ENCODE peak calls at places on chromosome 19, in seven cellular contexts. N, F, P, H, E, S and K are unnamed samples.

GRCh38 chr19:56076413-56076998 is 44.6 kb downstream of the ZNF787 start:
- DNase-seq in E (peak; percentile 28), S (peak; percentile 81), F (peak; percentile 77), P (peak; percentile 62), N (peak; percentile 73), H (peak; percentile 35), K (peak; percentile 61)

GRCh38 chr19:5080030-5080644 is 111.2 kb downstream of the KDM4B start:
- DNase-seq in F (no peak), E (no peak), P (no peak), H (no peak), S (no peak), N (no peak), K (no peak)

GRCh38 chr19:29622191-29623070 is 16.3 kb downstream of the POP4 start:
- DNase-seq in E (no peak), P (peak; percentile 70), S (peak; percentile 12), F (no peak), N (no peak), H (peak; percentile 34), K (no peak)

GRCh38 chr19:23539499-23539898 is 144.2 kb upstream of the ZNF91 start:
- DNase-seq in F (no peak), S (no peak), E (no peak), H (no peak), P (no peak), N (no peak), K (no peak)

GRCh38 chr19:42367929-42368328 is 22.2 kb downstream of the CNFN start:
- DNase-seq in P (no peak), S (no peak), E (no peak), N (no peak), H (no peak), F (no peak), K (no peak)

GRCh38 chr19:4337906-4338440 is 654 bp downstream of the STAP2 start:
- DNase-seq in N (peak; percentile 80), E (no peak), F (peak; percentile 51), P (peak; percentile 42), H (no peak), S (peak; percentile 15), K (no peak)

GRCh38 chr19:45629704-45630103 is 9.5 kb downstream of the EML2 start:
- DNase-seq in P (no peak), E (no peak), H (no peak), S (no peak), F (no peak), N (no peak), K (no peak)

GRCh38 chr19:45071969-45072790 is 4.1 kb downstream of the ZNF296 start:
- DNase-seq in S (no peak), E (no peak), N (no peak), H (no peak), P (no peak), F (no peak), K (peak; percentile 74)

GRCh38 chr19:2795827-2796658 is 10.7 kb downstream of the THOP1 start:
- DNase-seq in H (no peak), P (no peak), N (no peak), F (no peak), E (no peak), S (no peak), K (no peak)

GRCh38 chr19:45171211-45171623 is 6.8 kb downstream of the TRAPPC6A start:
- DNase-seq in E (no peak), S (no peak), H (no peak), N (peak; percentile 3), F (no peak), P (no peak), K (no peak)

GRCh38 chr19:34904521-34904845 is 22.2 kb upstream of the ZNF30 start:
- DNase-seq in F (peak; percentile 74), S (no peak), E (no peak), P (no peak), H (no peak), N (no peak), K (no peak)

GRCh38 chr19:48746738-48747575 is at the start of gene IZUMO1:
- DNase-seq in P (peak; percentile 91), F (peak; percentile 97), N (peak; percentile 91), E (peak; percentile 59), S (no peak), H (peak; percentile 23), K (peak; percentile 77)

GRCh38 chr19:32642771-32643170 is 32.2 kb downstream of the ANKRD27 start:
- DNase-seq in N (no peak), E (no peak), F (no peak), P (no peak), S (no peak), H (no peak), K (no peak)

GRCh38 chr19:41415154-41415571 is 12.0 kb downstream of the B3GNT8 start:
- DNase-seq in E (no peak), P (no peak), H (no peak), S (no peak), F (no peak), N (no peak), K (no peak)

GRCh38 chr19:6417713-6418561 is 6.7 kb downstream of the KHSRP start:
- DNase-seq in P (peak; percentile 66), E (no peak), H (no peak), F (peak; percentile 48), N (no peak), S (peak; percentile 29), K (no peak)

GRCh38 chr19:55147408-55148251 is 1.4 kb downstream of the TNNT1 start:
- DNase-seq in P (peak; percentile 83), E (no peak), N (no peak), S (peak; percentile 15), H (no peak), F (peak; percentile 65), K (no peak)

GRCh38 chr19:5580116-5580515 is 12.4 kb upstream of the TINCR start:
- DNase-seq in E (no peak), F (no peak), S (no peak), H (no peak), P (no peak), N (no peak), K (no peak)

GRCh38 chr19:7356899-7357627 is 8.3 kb downstream of the ARHGEF18 start:
- DNase-seq in F (no peak), P (no peak), S (no peak), E (no peak), H (no peak), N (no peak), K (no peak)

GRCh38 chr19:50046649-50047503 is 21.1 kb downstream of the ZNF473 start:
- DNase-seq in E (peak; percentile 27), P (no peak), N (no peak), F (peak; percentile 87), S (peak; percentile 34), H (no peak), K (peak; percentile 74)

GRCh38 chr19:4678881-4679379 is 8.8 kb upstream of the MYDGF start:
- DNase-seq in S (peak; percentile 31), F (peak; percentile 98), N (no peak), E (peak; percentile 51), P (peak; percentile 82), H (no peak), K (peak; percentile 19)

GRCh38 chr19:46271488-46272197 is 25.2 kb upstream of the HIF3A start:
- DNase-seq in P (no peak), N (peak; percentile 58), F (no peak), H (no peak), S (peak; percentile 77), E (no peak), K (no peak)

GRCh38 chr19:10431254-10431942 is 11.1 kb downstream of the PDE4A start:
- DNase-seq in P (no peak), H (no peak), S (peak; percentile 37), N (no peak), E (no peak), F (peak; percentile 49), K (no peak)
- TF ChIP-seq CTCF in P (no peak), H (no peak), S (no peak), N (no peak), E (no peak), F (no peak), K (no peak)

GRCh38 chr19:39180749-39181148 is 16.0 kb upstream of the NCCRP1 start:
- DNase-seq in S (no peak), E (no peak), P (no peak), F (no peak), H (no peak), N (no peak), K (no peak)

GRCh38 chr19:39181500-39182173 is 15.1 kb upstream of the NCCRP1 start:
- DNase-seq in S (no peak), H (no peak), P (no peak), N (no peak), F (no peak), E (no peak), K (no peak)

GRCh38 chr19:39183100-39183499 is 13.7 kb upstream of the NCCRP1 start:
- DNase-seq in H (no peak), F (no peak), S (no peak), P (no peak), N (no peak), E (no peak), K (no peak)

GRCh38 chr19:39179754-39180153 is 17.0 kb upstream of the NCCRP1 start:
- DNase-seq in F (no peak), N (no peak), H (no peak), P (no peak), S (no peak), E (no peak), K (no peak)

DNA sequence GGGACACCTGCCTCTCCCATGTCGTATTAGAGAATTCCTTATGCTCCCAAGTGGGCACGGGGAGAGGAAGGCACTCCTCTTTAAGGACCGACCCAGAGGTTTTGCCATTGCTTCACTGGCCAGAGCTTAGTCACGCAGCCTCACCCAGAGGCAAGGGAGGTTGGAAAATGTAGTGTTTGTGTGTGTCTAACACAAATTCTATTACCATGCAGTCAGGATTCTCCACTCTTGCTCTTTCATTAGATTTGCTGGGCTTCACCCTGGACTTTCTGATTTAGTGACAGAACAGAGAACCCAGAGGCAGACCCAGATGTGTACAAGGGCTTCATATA is 14.6 kb upstream of the NCCRP1 start:
- DNase-seq in E (no peak), H (no peak), P (no peak), N (no peak), F (no peak), S (no peak), K (no peak)
- TF ChIP-seq EZH2phosphoT487 in E (no peak), H (no peak), P (no peak), N (no peak), F (no peak), S (no peak), K (no peak)

GRCh38 chr19:33767898-33768413 is 28.7 kb upstream of the KCTD15 start:
- DNase-seq in F (peak; percentile 92), N (peak; percentile 80), S (peak; percentile 25), E (no peak), H (peak; percentile 29), P (peak; percentile 92), K (peak; percentile 34)
- TF ChIP-seq CTCF in F (peak; percentile 81), N (peak; percentile 39), S (no peak), E (no peak), H (peak; percentile 46), P (peak; percentile 69), K (no peak)

DNA sequence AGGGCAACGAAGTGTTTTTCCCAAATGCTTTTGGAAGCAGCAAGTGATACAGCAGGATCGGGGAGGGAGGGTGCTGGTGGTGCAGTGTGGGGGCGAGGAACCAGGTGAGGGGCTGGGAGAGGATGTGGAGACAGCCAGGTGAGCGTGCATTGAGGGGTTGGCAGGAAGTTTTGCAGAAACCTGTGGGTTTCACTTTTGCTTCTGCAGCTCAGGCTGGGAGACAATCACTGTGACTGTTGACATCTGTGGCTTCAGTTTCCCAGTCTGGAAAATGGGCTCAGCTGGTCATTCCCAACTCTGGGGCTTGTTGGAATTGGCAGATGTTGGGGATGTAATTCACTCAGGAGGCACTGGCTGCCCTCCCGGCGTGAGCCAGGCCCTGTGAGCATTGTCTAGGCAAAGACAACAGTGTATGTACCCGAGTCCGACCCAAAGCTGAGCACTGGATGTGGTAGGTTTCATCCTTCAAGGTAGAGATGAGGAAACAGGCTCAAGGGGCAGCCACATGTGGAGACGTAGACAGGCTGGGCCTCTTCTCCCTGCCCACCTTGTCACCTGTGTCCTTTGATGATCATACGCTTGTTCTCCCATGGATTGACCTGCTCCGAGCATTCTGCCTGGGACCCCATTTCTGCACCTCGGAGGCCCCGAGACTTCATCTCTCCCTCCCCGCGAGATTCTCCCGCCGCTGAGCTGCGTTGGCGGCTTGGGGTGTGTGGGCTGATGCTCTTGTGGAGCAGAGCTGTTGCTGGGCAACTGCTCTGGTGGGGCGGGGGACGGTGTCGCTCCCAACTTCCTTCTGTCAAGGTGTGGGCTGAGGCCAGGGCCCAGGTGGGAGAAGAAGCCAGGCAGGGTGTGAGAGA is 21.9 kb downstream of the MAST3 start:
- DNase-seq in P (no peak), E (no peak), H (peak; percentile 69), S (no peak), F (peak; percentile 20), N (no peak), K (peak; percentile 63)
- TF ChIP-seq EZH2phosphoT487 in P (no peak), E (no peak), H (no peak), S (no peak), F (no peak), N (no peak), K (no peak)